ENCODE peak calls at places on chromosomes 13 and 19, in four cellular contexts. J is cardiac muscle cell, U is heart left ventricle, X is HFF-Myc. L is an unnamed sample.

GRCh38 chr19:46202872-46203860 is 26.4 kb upstream of the IGFL1 start:
- DNase-seq in J (no peak), X (no peak), U (no peak), L (no peak)

GRCh38 chr13:105665284-105665683 is 870.2 kb downstream of the EFNB2 start:
- DNase-seq in U (no peak), J (no peak), X (no peak), L (no peak)

GRCh38 chr13:51364404-51365008 is 25.0 kb downstream of the SERPINE3 start:
- DNase-seq in J (no peak), X (peak; percentile 17), U (no peak), L (no peak)

GRCh38 chr13:42548731-42549554 is 25.0 kb upstream of the TNFSF11 start:
- DNase-seq in J (no peak), X (no peak), U (peak; percentile 24), L (no peak)

GRCh38 chr13:43153436-43154082 is 130.2 kb downstream of the DNAJC15 start:
- DNase-seq in U (no peak), J (no peak), X (peak; percentile 70), L (no peak)

GRCh38 chr13:113835461-113836274 is 28.2 kb downstream of the GAS6 start:
- DNase-seq in U (no peak), J (no peak), X (peak; percentile 96), L (no peak)

GRCh38 chr13:101306773-101307172 is 109.5 kb downstream of the NALCN start:
- DNase-seq in X (no peak), U (no peak), J (no peak), L (no peak)

GRCh38 chr19:36604656-36605100 is 435 bp upstream of the ZNF382 start:
- DNase-seq in U (peak; percentile 75), X (no peak), J (peak; percentile 70), L (no peak)

GRCh38 chr13:100100115-100100879 is 11.4 kb downstream of the PCCA start:
- DNase-seq in J (no peak), U (no peak), X (no peak), L (no peak)

GRCh38 chr19:49930483-49931011 is 1.2 kb upstream of the NUP62 start:
- DNase-seq in U (peak; percentile 57), X (no peak), J (no peak), L (no peak)

GRCh38 chr19:32324631-32325215 is 20.7 kb upstream of the ZNF507 start:
- DNase-seq in J (no peak), U (no peak), X (no peak), L (no peak)

GRCh38 chr13:102597029-102598015 is 536 bp downstream of the TPP2 start:
- DNase-seq in U (peak; percentile 43), X (no peak), J (peak; percentile 22), L (no peak)

GRCh38 chr13:52925221-52925620 is 76.8 kb upstream of the PCDH8 start:
- DNase-seq in X (no peak), J (no peak), U (peak; percentile 67), L (no peak)

GRCh38 chr13:111517641-111518010 is 197.2 kb downstream of the TEX29 start:
- DNase-seq in U (no peak), X (no peak), J (no peak), L (no peak)

GRCh38 chr19:13872695-13873389 is 4.1 kb upstream of the NANOS3 start:
- DNase-seq in X (no peak), J (peak; percentile 70), U (peak; percentile 50), L (no peak)

GRCh38 chr19:16381756-16382401 is 57.3 kb downstream of the KLF2 start:
- DNase-seq in X (no peak), U (peak; percentile 94), J (peak; percentile 60), L (no peak)

GRCh38 chr13:102333320-102334181 is 68.3 kb downstream of the FGF14 start:
- DNase-seq in X (no peak), U (no peak), J (no peak), L (no peak)

GRCh38 chr13:29484236-29484635 is 111.3 kb downstream of the SLC7A1 start:
- DNase-seq in U (no peak), X (no peak), J (peak; percentile 90), L (no peak)

GRCh38 chr13:29359181-29359580 is 236.3 kb downstream of the SLC7A1 start:
- DNase-seq in J (no peak), X (no peak), U (no peak), L (no peak)

GRCh38 chr19:12721656-12722565 is 1.8 kb downstream of the TNPO2 start:
- DNase-seq in X (no peak), J (peak; percentile 94), U (peak; percentile 80), L (no peak)

GRCh38 chr19:28727133-28727834 is 485.7 kb downstream of the UQCRFS1 start:
- DNase-seq in J (peak; percentile 66), U (peak; percentile 28), X (no peak), L (no peak)

GRCh38 chr13:106835477-106835876 is 267.5 kb upstream of the ARGLU1 start:
- DNase-seq in J (no peak), U (no peak), X (no peak), L (no peak)

GRCh38 chr19:7363225-7363624 is 14.5 kb downstream of the ARHGEF18 start:
- DNase-seq in J (no peak), X (no peak), U (no peak), L (no peak)

GRCh38 chr19:7368456-7368855 is 19.7 kb downstream of the ARHGEF18 start:
- DNase-seq in X (no peak), J (no peak), U (no peak), L (no peak)

GRCh38 chr19:7371001-7371400 is 22.3 kb downstream of the ARHGEF18 start:
- DNase-seq in U (no peak), J (no peak), X (no peak), L (no peak)

GRCh38 chr19:7370546-7370945 is 21.8 kb downstream of the ARHGEF18 start:
- DNase-seq in X (no peak), U (no peak), J (no peak), L (no peak)

GRCh38 chr19:7366701-7367420 is 18.1 kb downstream of the ARHGEF18 start:
- DNase-seq in U (no peak), X (peak; percentile 30), J (no peak), L (no peak)
- TF ChIP-seq CTCF in U (no peak), X (peak; percentile 45), J (peak; percentile 36), L (peak; percentile 69)

DNA sequence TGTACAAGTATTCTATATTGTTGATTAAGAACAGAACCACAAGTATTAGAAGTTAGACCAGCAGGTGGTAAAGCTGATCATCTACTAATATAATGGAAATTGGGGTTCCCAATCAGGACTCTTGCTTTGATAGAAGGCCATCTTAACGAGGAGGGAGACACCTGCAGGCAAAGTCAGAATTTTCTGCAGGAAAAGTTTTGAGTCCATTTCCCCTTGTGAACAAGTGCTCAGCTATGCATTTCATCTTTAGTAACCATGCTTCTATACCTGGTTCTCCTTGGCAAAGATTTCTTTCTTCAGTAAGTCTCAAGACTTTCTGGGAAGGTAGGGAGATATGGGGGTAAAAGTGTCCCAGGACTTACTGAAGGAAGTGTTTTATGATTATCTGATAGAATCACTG is 36.1 kb upstream of the USPL1 start:
- DNase-seq in J (peak; percentile 30), X (no peak), U (no peak), L (no peak)
- TF ChIP-seq CTCF in J (peak; percentile 29), X (peak; percentile 26), U (peak; percentile 11), L (peak; percentile 70)

GRCh38 chr13:93116809-93117208 is 109.8 kb upstream of the GPC6 start:
- DNase-seq in U (no peak), X (no peak), J (no peak), L (no peak)
- TF ChIP-seq CTCF in U (no peak), X (no peak), J (no peak), L (peak; percentile 53)

DNA sequence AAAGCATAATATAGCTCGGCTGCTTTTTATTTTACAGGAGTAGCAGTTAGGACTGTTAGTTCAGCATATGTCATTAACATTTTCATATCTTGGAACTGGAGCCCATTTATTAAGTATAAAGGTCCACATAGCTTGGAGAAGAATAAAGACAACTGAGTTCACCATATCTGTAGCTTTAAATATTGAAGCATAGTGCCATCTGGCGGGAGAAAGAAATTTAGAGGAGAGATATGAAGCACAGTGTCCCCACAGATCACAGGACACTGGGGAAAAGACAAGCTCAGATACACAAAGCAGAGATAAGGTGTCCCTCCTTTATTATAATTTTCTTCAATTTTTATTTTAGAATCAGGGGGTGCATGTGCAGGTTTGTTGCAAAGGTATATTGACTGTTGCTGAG is 104.7 kb upstream of the FREM2 start:
- DNase-seq in X (no peak), U (no peak), J (peak; percentile 54), L (no peak)
- TF ChIP-seq CTCF in X (peak; percentile 28), U (peak; percentile 25), J (peak; percentile 46), L (peak; percentile 83)